ENCODE peak calls at places on chromosome 3, in seven cellular contexts. F is left lung, G is AG04449, R is osteoblast, J is brain microvascular endothelial cell, T is fibroblast of the aortic adventitia, K is HFFc6. W is an unnamed sample.

GRCh38 chr3:188133646-188134045 is 20.3 kb upstream of the LPP start:
- DNase-seq in F (no peak), G (no peak), R (peak; percentile 57), J (peak; percentile 82), T (peak; percentile 56), K (no peak), W (no peak)

GRCh38 chr3:36741285-36741684 is 23.1 kb downstream of the DCLK3 start:
- DNase-seq in F (no peak), G (no peak), R (no peak), J (no peak), T (peak; percentile 28), K (no peak), W (no peak)

GRCh38 chr3:46923559-46924350 is 46.2 kb downstream of the PTH1R start:
- DNase-seq in F (peak; percentile 84), G (no peak), R (peak; percentile 94), J (no peak), T (peak; percentile 34), K (peak; percentile 24), W (no peak)

GRCh38 chr3:23129062-23129461 is 74.1 kb upstream of the UBE2E2 start:
- DNase-seq in F (no peak), G (no peak), R (no peak), J (no peak), T (peak; percentile 28), K (no peak), W (no peak)

GRCh38 chr3:17489139-17489538 is 253.3 kb downstream of the TBC1D5 start:
- DNase-seq in F (no peak), G (no peak), R (peak; percentile 76), J (no peak), T (no peak), K (peak; percentile 72), W (no peak)

GRCh38 chr3:71583569-71584215 is at the start of gene FOXP1:
- DNase-seq in F (peak; percentile 92), G (no peak), R (peak; percentile 88), J (peak; percentile 59), T (peak; percentile 70), K (peak; percentile 79), W (peak; percentile 57)

GRCh38 chr3:81041331-81041730 is 720.1 kb downstream of the GBE1 start:
- DNase-seq in F (no peak), G (no peak), R (no peak), J (no peak), T (no peak), K (no peak), W (no peak)

GRCh38 chr3:193915099-193915498 is 220.8 kb upstream of the HES1 start:
- DNase-seq in F (no peak), G (no peak), R (no peak), J (no peak), T (no peak), K (no peak), W (no peak)

GRCh38 chr3:150414273-150414672 is 6.2 kb downstream of the TSC22D2 start:
- DNase-seq in F (no peak), G (no peak), R (peak; percentile 61), J (peak; percentile 53), T (peak; percentile 55), K (peak; percentile 35), W (no peak)

GRCh38 chr3:94226058-94226457 is 163.2 kb downstream of the NSUN3 start:
- DNase-seq in F (no peak), G (peak; percentile 41), R (peak; percentile 65), J (peak; percentile 89), T (peak; percentile 44), K (peak; percentile 69), W (no peak)

GRCh38 chr3:169110633-169111032 is 552.9 kb downstream of the MECOM start:
- DNase-seq in F (no peak), G (no peak), R (no peak), J (peak; percentile 20), T (no peak), K (no peak), W (no peak)

GRCh38 chr3:130582457-130583155 is 65.6 kb downstream of the COL6A6 start:
- DNase-seq in F (no peak), G (no peak), R (no peak), J (no peak), T (peak; percentile 71), K (no peak), W (no peak)

GRCh38 chr3:13148126-13148525 is 74.9 kb upstream of the IQSEC1 start:
- DNase-seq in F (no peak), G (no peak), R (peak; percentile 43), J (no peak), T (no peak), K (no peak), W (no peak)

GRCh38 chr3:139355502-139355901 is 11.7 kb downstream of the MRPS22 start:
- DNase-seq in F (no peak), G (no peak), R (no peak), J (no peak), T (peak; percentile 57), K (no peak), W (no peak)

GRCh38 chr3:139355937-139356336 is 12.1 kb downstream of the MRPS22 start:
- DNase-seq in F (no peak), G (no peak), R (no peak), J (no peak), T (no peak), K (no peak), W (no peak)

GRCh38 chr3:139354661-139355060 is 10.8 kb downstream of the MRPS22 start:
- DNase-seq in F (no peak), G (no peak), R (no peak), J (no peak), T (no peak), K (no peak), W (no peak)

GRCh38 chr3:139358857-139359562 is 15.2 kb downstream of the MRPS22 start:
- DNase-seq in F (no peak), G (no peak), R (no peak), J (no peak), T (no peak), K (no peak), W (no peak)

DNA sequence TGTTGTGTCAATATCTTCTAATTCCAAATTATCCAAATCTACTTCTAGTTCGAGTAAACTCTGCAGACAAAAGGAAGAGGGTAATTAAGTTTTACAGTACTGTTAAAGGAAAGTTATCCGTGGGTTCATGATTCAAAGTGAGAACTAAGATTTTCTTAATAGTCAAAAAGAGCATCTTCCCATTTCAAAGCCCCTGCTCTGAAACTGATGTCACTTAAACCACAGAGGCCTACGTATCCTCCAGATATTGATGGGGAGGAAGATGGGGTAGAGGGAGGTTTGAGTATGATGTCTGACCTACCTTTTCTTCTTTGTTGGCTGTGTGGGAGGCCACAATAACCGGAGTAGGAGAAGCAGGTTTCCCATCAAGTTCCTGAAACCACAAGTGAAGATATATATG is 14.1 kb downstream of the MRPS22 start:
- DNase-seq in F (no peak), G (no peak), R (no peak), J (no peak), T (no peak), K (no peak), W (no peak)
- TF ChIP-seq CTCF in F (no peak), G (no peak), R (no peak), J (no peak), T (no peak), K (no peak), W (no peak)

GRCh38 chr3:154236331-154236730 is 88.0 kb downstream of the DHX36 start:
- DNase-seq in F (no peak), G (no peak), R (no peak), J (no peak), T (no peak), K (no peak), W (no peak)
- TF ChIP-seq CTCF in F (no peak), G (no peak), R (no peak), J (no peak), T (no peak), K (no peak), W (no peak)

GRCh38 chr3:65907232-65908130 is 131.2 kb downstream of the MAGI1 start:
- DNase-seq in F (no peak), G (no peak), R (no peak), J (no peak), T (no peak), K (no peak), W (no peak)
- TF ChIP-seq CTCF in F (no peak), G (no peak), R (no peak), J (no peak), T (no peak), K (no peak), W (no peak)

GRCh38 chr3:128846501-128846900 is 32.9 kb upstream of the ACAD9 start:
- DNase-seq in F (peak; percentile 78), G (no peak), R (no peak), J (no peak), T (no peak), K (no peak), W (no peak)

GRCh38 chr3:128845119-128845518 is 34.3 kb upstream of the ACAD9 start:
- DNase-seq in F (peak; percentile 51), G (no peak), R (no peak), J (no peak), T (no peak), K (no peak), W (no peak)

GRCh38 chr3:128847631-128848370 is 31.6 kb upstream of the ACAD9 start:
- DNase-seq in F (peak; percentile 57), G (no peak), R (no peak), J (no peak), T (no peak), K (no peak), W (no peak)

GRCh38 chr3:128844502-128844901 is 34.9 kb upstream of the ACAD9 start:
- DNase-seq in F (peak; percentile 66), G (no peak), R (no peak), J (no peak), T (no peak), K (no peak), W (no peak)

DNA sequence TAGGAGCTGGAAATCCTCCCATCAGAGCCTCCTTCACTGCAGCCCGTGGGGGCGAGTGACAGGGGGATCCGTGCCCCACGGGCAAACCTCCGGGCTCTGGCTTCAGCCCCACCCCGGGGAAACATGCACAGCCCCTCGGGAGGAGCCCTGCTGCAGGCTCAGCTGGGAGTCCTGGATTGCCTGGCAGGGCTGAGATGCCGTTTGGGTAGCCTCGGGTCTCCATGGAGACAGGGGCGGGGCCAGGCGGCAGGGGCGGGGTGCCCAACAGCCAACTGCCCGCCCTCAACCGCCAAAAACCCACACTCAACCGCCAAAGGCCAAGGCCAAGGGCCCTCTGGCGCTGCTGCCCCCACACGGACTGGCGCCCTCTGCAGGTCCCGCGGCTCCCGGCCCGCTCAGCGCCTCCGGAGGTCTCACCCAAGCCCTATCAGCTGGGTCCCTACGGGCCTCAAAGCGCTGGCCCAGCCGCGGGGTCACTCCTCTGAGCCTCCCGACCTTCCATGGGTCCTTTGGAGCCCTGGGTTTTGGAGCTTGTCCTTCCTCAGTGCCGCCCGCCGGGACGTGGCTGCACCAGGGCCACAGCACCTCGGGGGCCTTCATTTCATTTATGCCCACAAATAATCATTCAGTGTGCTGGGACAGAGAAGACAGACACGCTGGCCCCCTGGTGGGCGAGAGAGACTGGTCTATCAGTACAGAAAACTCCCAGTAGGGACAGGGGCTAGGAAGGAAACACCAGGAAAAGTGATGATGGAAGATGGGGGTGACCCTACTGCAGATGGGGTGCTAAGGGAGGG is 33.5 kb upstream of the ACAD9 start:
- DNase-seq in F (peak; percentile 97), G (no peak), R (peak; percentile 98), J (peak; percentile 65), T (peak; percentile 54), K (peak; percentile 73), W (peak; percentile 54)
- TF ChIP-seq CTCF in F (peak; percentile 50), G (peak; percentile 66), R (peak; percentile 60), J (peak; percentile 73), T (peak; percentile 56), K (peak; percentile 85), W (peak; percentile 71)

W was measured in mesothelial cell of epicardium.